ENCODE peak calls at places on chromosomes 6 and 20, in five cellular contexts. One of them, this sample, is unnamed.

GRCh38 chr6:16583151-16583762 is 178.0 kb downstream of the ATXN1 start:
- DNase-seq in GM23338: no peak
- DNase-seq in omental fat pad: no peak
- DNase-seq in glutamatergic neuron: no peak
- DNase-seq in NB4: no peak
- DNase-seq in this sample: no peak

GRCh38 chr20:5127204-5127858 is 523 bp downstream of the CDS2 start:
- DNase-seq in glutamatergic neuron: peak
- DNase-seq in omental fat pad: no peak
- DNase-seq in GM23338: peak
- DNase-seq in NB4: peak
- DNase-seq in this sample: peak

GRCh38 chr6:79167931-79168694 is 66.4 kb downstream of the HMGN3 start:
- DNase-seq in glutamatergic neuron: no peak
- DNase-seq in GM23338: no peak
- DNase-seq in omental fat pad: no peak
- DNase-seq in NB4: no peak
- DNase-seq in this sample: no peak

GRCh38 chr20:52312131-52312729 is 120.7 kb upstream of the ZFP64 start:
- DNase-seq in GM23338: peak
- DNase-seq in omental fat pad: no peak
- DNase-seq in glutamatergic neuron: peak
- DNase-seq in NB4: peak
- DNase-seq in this sample: peak

GRCh38 chr20:48813930-48814546 is 13.8 kb downstream of the PREX1 start:
- DNase-seq in GM23338: no peak
- DNase-seq in NB4: no peak
- DNase-seq in glutamatergic neuron: no peak
- DNase-seq in omental fat pad: no peak
- DNase-seq in this sample: no peak

GRCh38 chr20:1467355-1468116 is 887 bp upstream of the NSFL1C start:
- DNase-seq in glutamatergic neuron: no peak
- DNase-seq in GM23338: peak
- DNase-seq in NB4: peak
- DNase-seq in omental fat pad: no peak
- DNase-seq in this sample: peak

GRCh38 chr20:53907968-53908751 is 162.2 kb downstream of the BCAS1 start:
- DNase-seq in omental fat pad: no peak
- DNase-seq in glutamatergic neuron: no peak
- DNase-seq in NB4: no peak
- DNase-seq in GM23338: no peak
- DNase-seq in this sample: no peak

GRCh38 chr20:13141541-13141940 is 79.5 kb upstream of the ISM1 start:
- DNase-seq in GM23338: no peak
- DNase-seq in NB4: no peak
- DNase-seq in glutamatergic neuron: no peak
- DNase-seq in omental fat pad: no peak
- DNase-seq in this sample: no peak

GRCh38 chr6:7196019-7196402 is 88.2 kb downstream of the RREB1 start:
- DNase-seq in glutamatergic neuron: no peak
- DNase-seq in omental fat pad: no peak
- DNase-seq in GM23338: no peak
- DNase-seq in NB4: no peak
- DNase-seq in this sample: no peak

GRCh38 chr6:52077180-52077884 is 10.1 kb downstream of the PKHD1 start:
- DNase-seq in glutamatergic neuron: no peak
- DNase-seq in NB4: no peak
- DNase-seq in omental fat pad: no peak
- DNase-seq in GM23338: peak
- DNase-seq in this sample: no peak

GRCh38 chr6:37668251-37668650 is 29.4 kb downstream of the MDGA1 start:
- DNase-seq in GM23338: no peak
- DNase-seq in NB4: no peak
- DNase-seq in omental fat pad: no peak
- DNase-seq in glutamatergic neuron: no peak
- DNase-seq in this sample: no peak

GRCh38 chr6:105469951-105470350 is 67.1 kb upstream of the PREP start:
- DNase-seq in NB4: no peak
- DNase-seq in glutamatergic neuron: no peak
- DNase-seq in GM23338: no peak
- DNase-seq in omental fat pad: no peak
- DNase-seq in this sample: no peak

GRCh38 chr6:15513801-15514711 is 148.8 kb downstream of the DTNBP1 start:
- DNase-seq in NB4: no peak
- DNase-seq in omental fat pad: no peak
- DNase-seq in GM23338: no peak
- DNase-seq in glutamatergic neuron: no peak
- DNase-seq in this sample: no peak

GRCh38 chr6:21201673-21202430 is 391.7 kb upstream of the SOX4 start:
- DNase-seq in glutamatergic neuron: no peak
- DNase-seq in omental fat pad: no peak
- DNase-seq in NB4: no peak
- DNase-seq in GM23338: no peak
- DNase-seq in this sample: no peak

GRCh38 chr6:73452107-73452461 is at the start of gene CGAS:
- DNase-seq in glutamatergic neuron: peak
- DNase-seq in NB4: peak
- DNase-seq in GM23338: peak
- DNase-seq in omental fat pad: peak
- DNase-seq in this sample: no peak

GRCh38 chr20:38612921-38613320 is 11.3 kb downstream of the ARHGAP40 start:
- DNase-seq in GM23338: no peak
- DNase-seq in omental fat pad: no peak
- DNase-seq in NB4: no peak
- DNase-seq in glutamatergic neuron: no peak
- DNase-seq in this sample: no peak

GRCh38 chr6:11011787-11012234 is 32.3 kb downstream of the ELOVL2 start:
- DNase-seq in omental fat pad: no peak
- DNase-seq in GM23338: peak
- DNase-seq in glutamatergic neuron: no peak
- DNase-seq in NB4: no peak
- DNase-seq in this sample: no peak

GRCh38 chr6:10441004-10441654 is 26.3 kb upstream of the TFAP2A start:
- DNase-seq in NB4: no peak
- DNase-seq in glutamatergic neuron: no peak
- DNase-seq in omental fat pad: no peak
- DNase-seq in GM23338: no peak
- DNase-seq in this sample: no peak

GRCh38 chr6:155408981-155409380 is 46.7 kb downstream of the NOX3 start:
- DNase-seq in NB4: no peak
- DNase-seq in omental fat pad: no peak
- DNase-seq in glutamatergic neuron: no peak
- DNase-seq in GM23338: peak
- DNase-seq in this sample: no peak

DNA sequence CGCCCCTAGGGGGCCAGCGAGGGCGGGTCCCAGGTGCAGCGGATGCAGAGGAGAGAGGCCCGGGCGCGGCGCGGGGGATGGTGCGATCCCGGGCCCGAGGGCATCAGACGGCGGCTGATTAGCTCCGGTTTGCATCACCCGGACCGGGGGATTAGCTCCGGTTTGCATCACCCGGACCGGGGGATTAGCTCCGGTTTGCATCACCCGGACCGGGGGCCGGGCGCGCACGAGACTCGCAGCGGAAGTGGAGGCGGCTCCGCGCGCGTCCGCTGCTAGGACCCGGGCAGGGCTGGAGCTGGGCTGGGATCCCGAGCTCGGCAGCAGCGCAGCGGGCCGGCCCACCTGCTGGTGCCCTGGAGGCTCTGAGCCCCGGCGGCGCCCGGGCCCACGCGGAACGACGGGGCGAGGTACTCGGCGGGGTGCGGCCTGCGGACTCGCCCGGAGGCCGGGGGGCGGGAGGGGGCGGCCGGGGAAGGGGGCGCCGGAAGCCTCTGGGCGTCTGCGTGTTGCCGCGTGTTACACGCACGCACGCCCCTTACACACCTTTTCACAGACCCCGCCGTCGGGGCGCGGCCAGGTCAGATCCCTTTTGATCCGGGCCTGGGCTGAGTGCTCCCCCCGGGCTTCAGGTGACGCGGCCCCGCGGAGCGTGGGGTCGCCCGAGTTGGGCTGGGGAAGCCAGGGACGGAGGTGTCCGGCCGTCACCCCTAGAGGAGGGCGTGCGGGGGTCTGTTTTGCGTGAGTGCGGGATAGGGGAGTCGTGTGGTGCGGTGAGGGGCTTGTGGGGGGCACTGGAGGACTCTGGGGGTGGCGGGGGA is 412 bp downstream of the TRIB3 start:
- DNase-seq in glutamatergic neuron: peak
- DNase-seq in omental fat pad: no peak
- DNase-seq in GM23338: peak
- DNase-seq in NB4: peak
- DNase-seq in this sample: peak
- TF ChIP-seq CTCF in glutamatergic neuron: no peak
- TF ChIP-seq CTCF in omental fat pad: no peak
- TF ChIP-seq CTCF in GM23338: peak
- TF ChIP-seq CTCF in NB4: no peak
- TF ChIP-seq CTCF in this sample: no peak

GRCh38 chr6:139388384-139388783 is 13.9 kb upstream of the CITED2 start:
- DNase-seq in omental fat pad: no peak
- DNase-seq in NB4: no peak
- DNase-seq in glutamatergic neuron: no peak
- DNase-seq in GM23338: no peak
- DNase-seq in this sample: no peak
- TF ChIP-seq CTCF in omental fat pad: no peak
- TF ChIP-seq CTCF in NB4: no peak
- TF ChIP-seq CTCF in glutamatergic neuron: no peak
- TF ChIP-seq CTCF in GM23338: no peak
- TF ChIP-seq CTCF in this sample: no peak

GRCh38 chr20:44606725-44607441 is 24.5 kb downstream of the PKIG start:
- DNase-seq in NB4: no peak
- DNase-seq in GM23338: no peak
- DNase-seq in omental fat pad: no peak
- DNase-seq in glutamatergic neuron: no peak
- DNase-seq in this sample: no peak

GRCh38 chr20:44601801-44602204 is 19.4 kb downstream of the PKIG start:
- DNase-seq in NB4: no peak
- DNase-seq in glutamatergic neuron: no peak
- DNase-seq in GM23338: no peak
- DNase-seq in omental fat pad: peak
- DNase-seq in this sample: no peak

GRCh38 chr20:44600758-44601562 is 18.6 kb downstream of the PKIG start:
- DNase-seq in omental fat pad: peak
- DNase-seq in glutamatergic neuron: no peak
- DNase-seq in GM23338: no peak
- DNase-seq in NB4: no peak
- DNase-seq in this sample: no peak

GRCh38 chr20:44600301-44600700 is 17.9 kb downstream of the PKIG start:
- DNase-seq in NB4: no peak
- DNase-seq in GM23338: no peak
- DNase-seq in omental fat pad: peak
- DNase-seq in glutamatergic neuron: no peak
- DNase-seq in this sample: no peak

GRCh38 chr20:44603327-44603726 is 20.9 kb downstream of the PKIG start:
- DNase-seq in GM23338: peak
- DNase-seq in glutamatergic neuron: no peak
- DNase-seq in NB4: no peak
- DNase-seq in omental fat pad: peak
- DNase-seq in this sample: no peak
- TF ChIP-seq CTCF in GM23338: peak
- TF ChIP-seq CTCF in glutamatergic neuron: no peak
- TF ChIP-seq CTCF in NB4: peak
- TF ChIP-seq CTCF in omental fat pad: no peak
- TF ChIP-seq CTCF in this sample: no peak

DNA sequence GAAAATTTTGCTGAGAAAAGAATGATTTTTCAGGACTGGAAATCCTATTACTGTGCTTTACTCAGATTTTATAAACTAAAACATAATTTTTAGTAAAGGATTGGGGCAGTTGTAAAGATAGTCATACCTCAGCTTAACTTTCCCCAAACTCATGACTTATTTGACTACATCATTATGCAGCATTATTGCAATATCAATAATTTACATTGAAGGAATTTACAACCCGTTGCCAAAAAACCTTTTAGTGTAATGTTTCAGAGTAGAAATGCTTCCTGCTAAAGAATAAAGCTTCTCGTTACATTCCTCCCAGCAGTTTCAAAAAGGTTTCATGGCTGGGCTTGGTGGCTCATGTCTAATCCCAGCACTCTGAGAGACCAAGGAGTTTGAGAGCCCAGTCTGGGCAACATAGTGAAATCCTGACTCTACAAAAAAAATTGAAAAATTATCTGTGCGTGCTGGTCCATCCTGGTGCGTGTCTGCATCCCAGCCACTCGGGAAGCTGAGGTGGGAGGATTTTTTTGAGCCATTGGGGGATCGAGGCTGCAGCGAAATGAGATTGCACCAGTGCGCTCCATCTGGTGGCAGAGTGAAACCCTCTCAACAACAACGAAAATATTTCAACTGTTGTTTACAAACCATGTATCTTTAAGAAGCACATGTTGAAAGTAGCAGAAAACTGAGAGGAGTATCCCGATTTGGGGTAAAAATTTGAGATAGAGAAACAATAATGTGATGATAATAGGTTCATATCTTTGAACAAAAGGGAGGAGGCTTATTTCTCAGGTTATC is 4.4 kb downstream of the AMD1 start:
- DNase-seq in glutamatergic neuron: peak
- DNase-seq in NB4: peak
- DNase-seq in GM23338: peak
- DNase-seq in omental fat pad: no peak
- DNase-seq in this sample: peak
- TF ChIP-seq CTCF in glutamatergic neuron: no peak
- TF ChIP-seq CTCF in NB4: peak
- TF ChIP-seq CTCF in GM23338: peak
- TF ChIP-seq CTCF in omental fat pad: no peak
- TF ChIP-seq CTCF in this sample: peak

GRCh38 chr6:70520575-70520974 is 46.2 kb upstream of the SDHAF4 start:
- DNase-seq in omental fat pad: no peak
- DNase-seq in NB4: peak
- DNase-seq in glutamatergic neuron: no peak
- DNase-seq in GM23338: no peak
- DNase-seq in this sample: no peak
- TF ChIP-seq CTCF in omental fat pad: no peak
- TF ChIP-seq CTCF in NB4: peak
- TF ChIP-seq CTCF in glutamatergic neuron: peak
- TF ChIP-seq CTCF in GM23338: peak
- TF ChIP-seq CTCF in this sample: no peak

This sample was measured in endothelial cell.